ENCODE peak calls at places on chromosomes 6 and 20, in ten cellular contexts. B is pulmonary artery endothelial cell; R is stimulated activated CD8-positive, alpha-beta memory T cell treated with anti-CD3 and anti-CD28 coated beads, Interleukin-4, amount 100 ng/mL, for 1 hour; J is aorta; G is ecto neural progenitor cell; E is mammary epithelial cell; A is stimulated activated CD4-positive, alpha-beta T cell treated with anti-CD3 and anti-CD28 coated beads, Interleukin-4, amount 100 ng/mL, for 24 hours; U is T follicular helper cell; S is amniotic stem cell; Y is cardiac muscle cell. C is an unnamed sample.

GRCh38 chr6:144417686-144418085 is 132.6 kb downstream of the UTRN start:
- DNase-seq in U (no peak), Y (no peak), G (no peak), J (no peak), A (no peak), E (peak; percentile 20), S (no peak), B (no peak), R (no peak), C (no peak)

GRCh38 chr6:111661541-111662041 is 55.9 kb upstream of the TRAF3IP2 start:
- DNase-seq in G (peak; percentile 74), Y (no peak), B (no peak), U (no peak), E (no peak), S (no peak), R (no peak), J (no peak), A (no peak), C (peak; percentile 66)

GRCh38 chr6:165052561-165053500 is 256.6 kb downstream of the C6orf118 start:
- DNase-seq in G (no peak), E (no peak), R (no peak), Y (no peak), B (no peak), U (no peak), S (no peak), J (no peak), A (no peak), C (no peak)

GRCh38 chr6:119076173-119076965 is 2.1 kb downstream of the FAM184A start:
- DNase-seq in R (no peak), A (peak; percentile 29), S (no peak), E (no peak), B (no peak), U (no peak), Y (no peak), J (no peak), G (no peak), C (no peak)

GRCh38 chr6:130033999-130034814 is 15.8 kb downstream of the L3MBTL3 start:
- DNase-seq in Y (peak; percentile 79), J (no peak), A (peak; percentile 28), B (no peak), E (peak; percentile 8), G (no peak), U (no peak), R (no peak), S (no peak), C (no peak)

GRCh38 chr6:90110971-90111370 is 185.7 kb downstream of the BACH2 start:
- DNase-seq in Y (no peak), G (no peak), E (no peak), B (no peak), J (no peak), U (peak; percentile 5), R (peak; percentile 17), A (peak; percentile 54), S (no peak), C (no peak)

GRCh38 chr6:8182209-8182845 is 80.0 kb upstream of the EEF1E1 start:
- DNase-seq in G (no peak), E (no peak), A (no peak), U (no peak), B (no peak), S (no peak), Y (peak; percentile 30), R (no peak), J (no peak), C (no peak)

GRCh38 chr20:57653546-57653900 is 33.3 kb upstream of the ZBP1 start:
- DNase-seq in A (peak; percentile 1), U (no peak), R (no peak), Y (no peak), S (no peak), E (no peak), G (no peak), B (no peak), J (no peak), C (no peak)

GRCh38 chr6:158870418-158870957 is 51.3 kb upstream of the EZR start:
- DNase-seq in A (peak; percentile 67), U (no peak), G (no peak), Y (no peak), B (no peak), E (no peak), R (no peak), J (no peak), S (no peak), C (no peak)

GRCh38 chr6:90401933-90402830 is 105.5 kb upstream of the BACH2 start:
- DNase-seq in S (no peak), B (no peak), Y (no peak), E (no peak), U (no peak), R (no peak), G (no peak), J (no peak), A (peak; percentile 27), C (no peak)

GRCh38 chr20:41436679-41437078 is 70.1 kb upstream of the EMILIN3 start:
- DNase-seq in S (peak; percentile 16), Y (peak; percentile 78), G (no peak), U (no peak), A (no peak), E (peak; percentile 37), R (no peak), B (no peak), J (no peak), C (no peak)

GRCh38 chr6:39140556-39141191 is 25.7 kb upstream of the SAYSD1 start:
- DNase-seq in Y (no peak), G (no peak), J (no peak), R (no peak), S (no peak), E (no peak), A (no peak), U (no peak), B (no peak), C (no peak)

GRCh38 chr20:38935285-38935684 is 9.1 kb downstream of the FAM83D start:
- DNase-seq in B (no peak), A (no peak), S (no peak), G (no peak), J (no peak), E (peak; percentile 9), R (no peak), Y (peak; percentile 47), U (no peak), C (no peak)

C was measured in ELF-1.